ENCODE peak calls at places on chromosomes 1 and 21, in nine cellular contexts. One of them, this sample, is unnamed.

GRCh38 chr1:205291577-205291976 is 30.0 kb downstream of the NUAK2 start:
- DNase-seq in astrocyte: no peak
- DNase-seq in body of pancreas: no peak
- DNase-seq in mesenchymal stem cell: no peak
- DNase-seq in PC-3: no peak
- DNase-seq in cardiac muscle cell: no peak
- DNase-seq in Peyer's patch: no peak
- DNase-seq in GM23248: no peak
- DNase-seq in RWPE1: no peak
- DNase-seq in this sample: no peak

GRCh38 chr1:61297887-61298286 is 215.5 kb downstream of the NFIA start:
- DNase-seq in astrocyte: no peak
- DNase-seq in body of pancreas: no peak
- DNase-seq in mesenchymal stem cell: no peak
- DNase-seq in PC-3: no peak
- DNase-seq in cardiac muscle cell: no peak
- DNase-seq in Peyer's patch: no peak
- DNase-seq in GM23248: no peak
- DNase-seq in RWPE1: no peak
- DNase-seq in this sample: no peak

GRCh38 chr1:54284781-54285563 is 85.0 kb downstream of the MRPL37 start:
- DNase-seq in astrocyte: no peak
- DNase-seq in body of pancreas: no peak
- DNase-seq in mesenchymal stem cell: no peak
- DNase-seq in PC-3: no peak
- DNase-seq in cardiac muscle cell: no peak
- DNase-seq in Peyer's patch: no peak
- DNase-seq in GM23248: no peak
- DNase-seq in RWPE1: no peak
- DNase-seq in this sample: no peak

GRCh38 chr1:6485140-6485936 is 6.1 kb downstream of the PLEKHG5 start:
- DNase-seq in astrocyte: no peak
- DNase-seq in body of pancreas: no peak
- DNase-seq in mesenchymal stem cell: no peak
- DNase-seq in PC-3: no peak
- DNase-seq in cardiac muscle cell: no peak
- DNase-seq in Peyer's patch: no peak
- DNase-seq in GM23248: peak; percentile 45
- DNase-seq in RWPE1: no peak
- DNase-seq in this sample: no peak

GRCh38 chr21:34919406-34919805 is 129.7 kb downstream of the RUNX1 start:
- DNase-seq in astrocyte: no peak
- DNase-seq in body of pancreas: no peak
- DNase-seq in mesenchymal stem cell: no peak
- DNase-seq in PC-3: no peak
- DNase-seq in cardiac muscle cell: no peak
- DNase-seq in Peyer's patch: no peak
- DNase-seq in GM23248: no peak
- DNase-seq in RWPE1: no peak
- DNase-seq in this sample: no peak

GRCh38 chr1:229223498-229223897 is 47.4 kb upstream of the RAB4A start:
- DNase-seq in astrocyte: no peak
- DNase-seq in body of pancreas: peak; percentile 80
- DNase-seq in mesenchymal stem cell: no peak
- DNase-seq in PC-3: peak; percentile 44
- DNase-seq in cardiac muscle cell: no peak
- DNase-seq in Peyer's patch: no peak
- DNase-seq in GM23248: no peak
- DNase-seq in RWPE1: no peak
- DNase-seq in this sample: no peak

GRCh38 chr1:16143005-16143565 is 12.8 kb downstream of the EPHA2 start:
- DNase-seq in astrocyte: no peak
- DNase-seq in body of pancreas: no peak
- DNase-seq in mesenchymal stem cell: no peak
- DNase-seq in PC-3: no peak
- DNase-seq in cardiac muscle cell: no peak
- DNase-seq in Peyer's patch: no peak
- DNase-seq in GM23248: no peak
- DNase-seq in RWPE1: no peak
- DNase-seq in this sample: no peak

GRCh38 chr21:42868196-42868595 is 11.1 kb downstream of the WDR4 start:
- DNase-seq in astrocyte: no peak
- DNase-seq in body of pancreas: no peak
- DNase-seq in mesenchymal stem cell: no peak
- DNase-seq in PC-3: no peak
- DNase-seq in cardiac muscle cell: no peak
- DNase-seq in Peyer's patch: no peak
- DNase-seq in GM23248: no peak
- DNase-seq in RWPE1: no peak
- DNase-seq in this sample: no peak

GRCh38 chr1:8752411-8752810 is 65.0 kb downstream of the RERE start:
- DNase-seq in astrocyte: no peak
- DNase-seq in body of pancreas: no peak
- DNase-seq in mesenchymal stem cell: no peak
- DNase-seq in PC-3: no peak
- DNase-seq in cardiac muscle cell: no peak
- DNase-seq in Peyer's patch: no peak
- DNase-seq in GM23248: no peak
- DNase-seq in RWPE1: no peak
- DNase-seq in this sample: no peak

DNA sequence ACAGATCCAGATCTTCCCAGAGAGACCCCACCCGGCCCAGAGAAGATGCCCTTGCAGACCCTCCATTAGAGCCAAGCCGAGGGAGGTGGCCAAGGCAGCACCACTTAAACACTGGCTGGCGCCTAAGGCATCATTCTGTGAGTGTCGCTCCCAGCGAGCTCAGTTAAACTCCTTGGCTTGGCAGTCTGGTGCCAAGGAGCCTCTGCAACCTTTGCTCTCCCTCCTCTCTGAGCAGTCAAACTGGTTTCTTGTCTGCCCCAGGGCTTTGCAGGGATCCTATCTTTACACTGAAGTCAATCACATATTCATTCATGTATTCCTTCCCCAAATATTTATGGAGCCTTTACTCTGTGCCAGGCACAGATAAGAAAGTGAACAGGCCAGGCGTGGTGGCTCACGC is 10.6 kb downstream of the SLC9A1 start:
- DNase-seq in astrocyte: no peak
- DNase-seq in body of pancreas: peak; percentile 63
- DNase-seq in mesenchymal stem cell: no peak
- DNase-seq in PC-3: peak; percentile 96
- DNase-seq in cardiac muscle cell: no peak
- DNase-seq in Peyer's patch: peak; percentile 71
- DNase-seq in GM23248: no peak
- DNase-seq in RWPE1: peak; percentile 77
- DNase-seq in this sample: no peak
- H3K27ac ChIP-seq in astrocyte: no peak overlapping the region
- H3K27ac ChIP-seq in body of pancreas: no peak overlapping the region
- H3K27ac ChIP-seq in mesenchymal stem cell: no peak overlapping the region
- H3K27ac ChIP-seq in PC-3: peak overlapping the region; percentile 80
- H3K27ac ChIP-seq in cardiac muscle cell: no peak overlapping the region
- H3K27ac ChIP-seq in Peyer's patch: peak overlapping the region; percentile 66
- H3K27ac ChIP-seq in GM23248: peak overlapping the region; percentile 91
- H3K27ac ChIP-seq in RWPE1: peak overlapping the region; percentile 34
- H3K27ac ChIP-seq in this sample: peak overlapping the region; percentile 45

GRCh38 chr1:59595774-59596173 is 219.0 kb upstream of the HOOK1 start:
- DNase-seq in astrocyte: peak; percentile 39
- DNase-seq in body of pancreas: no peak
- DNase-seq in mesenchymal stem cell: peak; percentile 57
- DNase-seq in PC-3: peak; percentile 67
- DNase-seq in cardiac muscle cell: peak; percentile 18
- DNase-seq in Peyer's patch: no peak
- DNase-seq in GM23248: peak; percentile 63
- DNase-seq in RWPE1: peak; percentile 27
- DNase-seq in this sample: peak; percentile 20

GRCh38 chr1:59592924-59593323 is 221.8 kb upstream of the HOOK1 start:
- DNase-seq in astrocyte: no peak
- DNase-seq in body of pancreas: no peak
- DNase-seq in mesenchymal stem cell: no peak
- DNase-seq in PC-3: no peak
- DNase-seq in cardiac muscle cell: no peak
- DNase-seq in Peyer's patch: no peak
- DNase-seq in GM23248: no peak
- DNase-seq in RWPE1: no peak
- DNase-seq in this sample: no peak

GRCh38 chr1:59596432-59596831 is 218.3 kb upstream of the HOOK1 start:
- DNase-seq in astrocyte: peak; percentile 86
- DNase-seq in body of pancreas: peak; percentile 72
- DNase-seq in mesenchymal stem cell: peak; percentile 82
- DNase-seq in PC-3: peak; percentile 85
- DNase-seq in cardiac muscle cell: peak; percentile 61
- DNase-seq in Peyer's patch: no peak
- DNase-seq in GM23248: peak; percentile 86
- DNase-seq in RWPE1: peak; percentile 74
- DNase-seq in this sample: peak; percentile 93

GRCh38 chr1:59596956-59597355 is 217.8 kb upstream of the HOOK1 start:
- DNase-seq in astrocyte: no peak
- DNase-seq in body of pancreas: no peak
- DNase-seq in mesenchymal stem cell: no peak
- DNase-seq in PC-3: no peak
- DNase-seq in cardiac muscle cell: no peak
- DNase-seq in Peyer's patch: no peak
- DNase-seq in GM23248: no peak
- DNase-seq in RWPE1: peak; percentile 50
- DNase-seq in this sample: no peak

GRCh38 chr1:59593798-59594790 is 220.7 kb upstream of the HOOK1 start:
- DNase-seq in astrocyte: no peak
- DNase-seq in body of pancreas: no peak
- DNase-seq in mesenchymal stem cell: no peak
- DNase-seq in PC-3: peak; percentile 1
- DNase-seq in cardiac muscle cell: no peak
- DNase-seq in Peyer's patch: no peak
- DNase-seq in GM23248: no peak
- DNase-seq in RWPE1: no peak
- DNase-seq in this sample: no peak
- H3K27ac ChIP-seq in astrocyte: no peak overlapping the region
- H3K27ac ChIP-seq in body of pancreas: no peak overlapping the region
- H3K27ac ChIP-seq in mesenchymal stem cell: no peak overlapping the region
- H3K27ac ChIP-seq in PC-3: no peak overlapping the region
- H3K27ac ChIP-seq in cardiac muscle cell: no peak overlapping the region
- H3K27ac ChIP-seq in Peyer's patch: peak overlapping the region; percentile 49
- H3K27ac ChIP-seq in GM23248: no peak overlapping the region
- H3K27ac ChIP-seq in RWPE1: no peak overlapping the region
- H3K27ac ChIP-seq in this sample: no peak overlapping the region

GRCh38 chr1:99723251-99723650 is 43.2 kb downstream of the FRRS1 start:
- DNase-seq in astrocyte: no peak
- DNase-seq in body of pancreas: no peak
- DNase-seq in mesenchymal stem cell: no peak
- DNase-seq in PC-3: no peak
- DNase-seq in cardiac muscle cell: no peak
- DNase-seq in Peyer's patch: no peak
- DNase-seq in GM23248: no peak
- DNase-seq in RWPE1: no peak
- DNase-seq in this sample: no peak
- H3K27ac ChIP-seq in astrocyte: no peak overlapping the region
- H3K27ac ChIP-seq in body of pancreas: no peak overlapping the region
- H3K27ac ChIP-seq in mesenchymal stem cell: no peak overlapping the region
- H3K27ac ChIP-seq in PC-3: no peak overlapping the region
- H3K27ac ChIP-seq in cardiac muscle cell: no peak overlapping the region
- H3K27ac ChIP-seq in Peyer's patch: no peak overlapping the region
- H3K27ac ChIP-seq in GM23248: no peak overlapping the region
- H3K27ac ChIP-seq in RWPE1: no peak overlapping the region
- H3K27ac ChIP-seq in this sample: no peak overlapping the region

GRCh38 chr1:19862944-19863343 is 19.3 kb upstream of the OTUD3 start:
- DNase-seq in astrocyte: no peak
- DNase-seq in body of pancreas: no peak
- DNase-seq in mesenchymal stem cell: no peak
- DNase-seq in PC-3: no peak
- DNase-seq in cardiac muscle cell: no peak
- DNase-seq in Peyer's patch: no peak
- DNase-seq in GM23248: no peak
- DNase-seq in RWPE1: no peak
- DNase-seq in this sample: no peak

GRCh38 chr1:19864304-19865160 is 17.7 kb upstream of the OTUD3 start:
- DNase-seq in astrocyte: no peak
- DNase-seq in body of pancreas: no peak
- DNase-seq in mesenchymal stem cell: peak; percentile 19
- DNase-seq in PC-3: no peak
- DNase-seq in cardiac muscle cell: no peak
- DNase-seq in Peyer's patch: no peak
- DNase-seq in GM23248: no peak
- DNase-seq in RWPE1: no peak
- DNase-seq in this sample: no peak

GRCh38 chr1:19861842-19862530 is 20.2 kb upstream of the OTUD3 start:
- DNase-seq in astrocyte: no peak
- DNase-seq in body of pancreas: no peak
- DNase-seq in mesenchymal stem cell: no peak
- DNase-seq in PC-3: peak; percentile 39
- DNase-seq in cardiac muscle cell: no peak
- DNase-seq in Peyer's patch: no peak
- DNase-seq in GM23248: no peak
- DNase-seq in RWPE1: no peak
- DNase-seq in this sample: no peak

GRCh38 chr1:19866029-19866428 is 16.2 kb upstream of the OTUD3 start:
- DNase-seq in astrocyte: no peak
- DNase-seq in body of pancreas: no peak
- DNase-seq in mesenchymal stem cell: no peak
- DNase-seq in PC-3: peak; percentile 42
- DNase-seq in cardiac muscle cell: no peak
- DNase-seq in Peyer's patch: no peak
- DNase-seq in GM23248: no peak
- DNase-seq in RWPE1: no peak
- DNase-seq in this sample: no peak

DNA sequence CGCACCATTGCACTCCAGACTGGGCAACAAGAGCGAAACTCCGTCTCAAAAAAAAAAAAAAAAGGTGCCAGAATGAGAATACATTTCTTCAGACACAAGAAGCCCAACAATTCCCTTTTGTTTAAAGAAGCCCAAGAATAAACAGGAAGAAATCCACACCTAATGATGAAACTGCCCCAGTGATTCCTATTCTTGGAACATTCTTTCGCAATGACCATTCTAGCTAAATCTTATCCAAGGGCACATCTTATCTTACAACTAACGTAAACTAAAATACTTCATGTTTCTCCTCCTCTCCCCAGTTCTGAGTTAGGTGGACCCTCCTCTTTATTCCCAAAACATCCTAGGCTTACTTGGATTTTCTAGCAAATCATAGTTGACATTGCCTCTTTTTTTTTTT is 18.4 kb upstream of the OTUD3 start:
- DNase-seq in astrocyte: peak; percentile 80
- DNase-seq in body of pancreas: no peak
- DNase-seq in mesenchymal stem cell: peak; percentile 78
- DNase-seq in PC-3: peak; percentile 87
- DNase-seq in cardiac muscle cell: peak; percentile 81
- DNase-seq in Peyer's patch: no peak
- DNase-seq in GM23248: peak; percentile 76
- DNase-seq in RWPE1: peak; percentile 58
- DNase-seq in this sample: peak; percentile 34
- H3K27ac ChIP-seq in astrocyte: no peak overlapping the region
- H3K27ac ChIP-seq in body of pancreas: no peak overlapping the region
- H3K27ac ChIP-seq in mesenchymal stem cell: no peak overlapping the region
- H3K27ac ChIP-seq in PC-3: peak overlapping the region; percentile 76
- H3K27ac ChIP-seq in cardiac muscle cell: no peak overlapping the region
- H3K27ac ChIP-seq in Peyer's patch: no peak overlapping the region
- H3K27ac ChIP-seq in GM23248: peak overlapping the region; percentile 13
- H3K27ac ChIP-seq in RWPE1: no peak overlapping the region
- H3K27ac ChIP-seq in this sample: peak overlapping the region; percentile 61

DNA sequence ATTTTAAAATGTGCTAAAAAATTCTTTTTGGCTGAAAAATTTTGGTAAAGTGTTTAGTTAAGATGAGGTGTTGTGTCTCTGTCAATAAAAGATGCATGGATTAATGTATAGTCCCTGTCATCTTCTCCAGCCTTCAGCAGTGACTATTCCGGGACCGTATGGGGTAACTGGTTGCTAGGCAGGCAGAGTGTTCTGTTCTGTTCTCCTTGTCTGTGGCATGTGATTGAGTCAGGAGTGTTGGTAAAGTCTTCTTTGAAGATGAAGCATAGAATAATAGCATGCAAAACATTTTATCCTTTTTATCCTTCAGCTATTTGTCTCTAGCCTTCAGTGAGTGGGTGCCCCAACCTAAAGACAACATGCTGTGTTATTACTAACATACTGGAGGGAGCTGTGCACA is 74.6 kb downstream of the RGL1 start:
- DNase-seq in astrocyte: no peak
- DNase-seq in body of pancreas: no peak
- DNase-seq in mesenchymal stem cell: peak; percentile 58
- DNase-seq in PC-3: no peak
- DNase-seq in cardiac muscle cell: no peak
- DNase-seq in Peyer's patch: no peak
- DNase-seq in GM23248: peak; percentile 33
- DNase-seq in RWPE1: no peak
- DNase-seq in this sample: no peak
- H3K27ac ChIP-seq in astrocyte: no peak overlapping the region
- H3K27ac ChIP-seq in body of pancreas: no peak overlapping the region
- H3K27ac ChIP-seq in mesenchymal stem cell: no peak overlapping the region
- H3K27ac ChIP-seq in PC-3: no peak overlapping the region
- H3K27ac ChIP-seq in cardiac muscle cell: no peak overlapping the region
- H3K27ac ChIP-seq in Peyer's patch: no peak overlapping the region
- H3K27ac ChIP-seq in GM23248: no peak overlapping the region
- H3K27ac ChIP-seq in RWPE1: no peak overlapping the region
- H3K27ac ChIP-seq in this sample: no peak overlapping the region